ENCODE peak calls at places on chromosomes 13 and 19, in five cellular contexts. One of them, this sample, is unnamed.

GRCh38 chr19:2488942-2489731 is 13.2 kb downstream of the GADD45B start:
- DNase-seq in CD8-positive, alpha-beta memory T cell: no peak
- DNase-seq in breast epithelium: no peak
- DNase-seq in CD8-positive, alpha-beta T cell: no peak
- DNase-seq in pancreas: no peak
- DNase-seq in this sample: no peak

GRCh38 chr13:80339841-80340642 is 884 bp downstream of the SPRY2 start:
- DNase-seq in breast epithelium: peak
- DNase-seq in CD8-positive, alpha-beta memory T cell: no peak
- DNase-seq in CD8-positive, alpha-beta T cell: peak
- DNase-seq in pancreas: peak
- DNase-seq in this sample: peak

GRCh38 chr19:12034610-12035009 is 869 bp downstream of the ZNF433 start:
- DNase-seq in breast epithelium: no peak
- DNase-seq in CD8-positive, alpha-beta memory T cell: no peak
- DNase-seq in CD8-positive, alpha-beta T cell: no peak
- DNase-seq in pancreas: no peak
- DNase-seq in this sample: no peak

GRCh38 chr19:7830272-7830771 is 304 bp downstream of the EVI5L start:
- DNase-seq in CD8-positive, alpha-beta T cell: no peak
- DNase-seq in breast epithelium: no peak
- DNase-seq in pancreas: peak
- DNase-seq in CD8-positive, alpha-beta memory T cell: no peak
- DNase-seq in this sample: no peak

GRCh38 chr19:3466630-3467029 is 13.7 kb downstream of the SMIM24 start:
- DNase-seq in CD8-positive, alpha-beta T cell: no peak
- DNase-seq in CD8-positive, alpha-beta memory T cell: no peak
- DNase-seq in pancreas: no peak
- DNase-seq in breast epithelium: peak
- DNase-seq in this sample: no peak

GRCh38 chr13:91133941-91134772 is 213.3 kb upstream of the MIR17HG start:
- DNase-seq in breast epithelium: peak
- DNase-seq in pancreas: peak
- DNase-seq in CD8-positive, alpha-beta memory T cell: no peak
- DNase-seq in CD8-positive, alpha-beta T cell: peak
- DNase-seq in this sample: peak

GRCh38 chr19:35577918-35578317 is 8.1 kb upstream of the PMIS2 start:
- DNase-seq in CD8-positive, alpha-beta memory T cell: no peak
- DNase-seq in CD8-positive, alpha-beta T cell: no peak
- DNase-seq in pancreas: no peak
- DNase-seq in breast epithelium: no peak
- DNase-seq in this sample: no peak

GRCh38 chr13:97359181-97360057 is 74.5 kb upstream of the RAP2A start:
- DNase-seq in CD8-positive, alpha-beta memory T cell: peak
- DNase-seq in CD8-positive, alpha-beta T cell: peak
- DNase-seq in breast epithelium: peak
- DNase-seq in pancreas: no peak
- DNase-seq in this sample: peak

GRCh38 chr13:21501709-21502108 is 42.6 kb upstream of the ZDHHC20 start:
- DNase-seq in CD8-positive, alpha-beta T cell: no peak
- DNase-seq in pancreas: no peak
- DNase-seq in CD8-positive, alpha-beta memory T cell: no peak
- DNase-seq in breast epithelium: no peak
- DNase-seq in this sample: no peak

GRCh38 chr19:11130824-11131455 is 24.6 kb downstream of the SPC24 start:
- DNase-seq in CD8-positive, alpha-beta T cell: peak
- DNase-seq in pancreas: peak
- DNase-seq in CD8-positive, alpha-beta memory T cell: peak
- DNase-seq in breast epithelium: peak
- DNase-seq in this sample: peak

GRCh38 chr19:34041922-34042521 is 130.3 kb upstream of the LSM14A start:
- DNase-seq in breast epithelium: no peak
- DNase-seq in CD8-positive, alpha-beta memory T cell: peak
- DNase-seq in pancreas: peak
- DNase-seq in CD8-positive, alpha-beta T cell: peak
- DNase-seq in this sample: peak

GRCh38 chr19:20558571-20558970 is 7.0 kb downstream of the ZNF737 start:
- DNase-seq in pancreas: no peak
- DNase-seq in breast epithelium: no peak
- DNase-seq in CD8-positive, alpha-beta memory T cell: no peak
- DNase-seq in CD8-positive, alpha-beta T cell: no peak
- DNase-seq in this sample: no peak

GRCh38 chr19:52897149-52897935 is at the start of gene ZNF320:
- DNase-seq in CD8-positive, alpha-beta memory T cell: peak
- DNase-seq in pancreas: peak
- DNase-seq in CD8-positive, alpha-beta T cell: peak
- DNase-seq in breast epithelium: peak
- DNase-seq in this sample: peak

GRCh38 chr13:24141333-24141910 is 19.1 kb upstream of the SPATA13 start:
- DNase-seq in CD8-positive, alpha-beta memory T cell: no peak
- DNase-seq in breast epithelium: no peak
- DNase-seq in CD8-positive, alpha-beta T cell: no peak
- DNase-seq in pancreas: no peak
- DNase-seq in this sample: no peak

GRCh38 chr19:3053780-3054179 is 8.5 kb downstream of the TLE5 start:
- DNase-seq in breast epithelium: no peak
- DNase-seq in CD8-positive, alpha-beta memory T cell: no peak
- DNase-seq in pancreas: no peak
- DNase-seq in CD8-positive, alpha-beta T cell: no peak
- DNase-seq in this sample: no peak

GRCh38 chr13:43573361-43573740 is 213.4 kb downstream of the ENOX1 start:
- DNase-seq in breast epithelium: no peak
- DNase-seq in CD8-positive, alpha-beta T cell: no peak
- DNase-seq in CD8-positive, alpha-beta memory T cell: no peak
- DNase-seq in pancreas: no peak
- DNase-seq in this sample: peak

GRCh38 chr13:74867460-74867859 is 614.5 kb downstream of the TBC1D4 start:
- DNase-seq in breast epithelium: no peak
- DNase-seq in CD8-positive, alpha-beta T cell: no peak
- DNase-seq in pancreas: no peak
- DNase-seq in CD8-positive, alpha-beta memory T cell: no peak
- DNase-seq in this sample: peak

GRCh38 chr13:28423010-28423409 is 71.9 kb downstream of the FLT1 start:
- DNase-seq in CD8-positive, alpha-beta T cell: peak
- DNase-seq in CD8-positive, alpha-beta memory T cell: no peak
- DNase-seq in pancreas: peak
- DNase-seq in breast epithelium: no peak
- DNase-seq in this sample: no peak

GRCh38 chr13:41547253-41548000 is 90.1 kb downstream of the RGCC start:
- DNase-seq in CD8-positive, alpha-beta memory T cell: no peak
- DNase-seq in pancreas: no peak
- DNase-seq in breast epithelium: no peak
- DNase-seq in CD8-positive, alpha-beta T cell: no peak
- DNase-seq in this sample: no peak

GRCh38 chr19:3808420-3809143 is 22.4 kb upstream of the MATK start:
- DNase-seq in CD8-positive, alpha-beta T cell: no peak
- DNase-seq in pancreas: no peak
- DNase-seq in CD8-positive, alpha-beta memory T cell: no peak
- DNase-seq in breast epithelium: no peak
- DNase-seq in this sample: no peak

GRCh38 chr19:45016388-45017314 is 15.4 kb downstream of the RELB start:
- DNase-seq in breast epithelium: peak
- DNase-seq in CD8-positive, alpha-beta T cell: peak
- DNase-seq in CD8-positive, alpha-beta memory T cell: peak
- DNase-seq in pancreas: peak
- DNase-seq in this sample: peak

GRCh38 chr19:41325947-41326706 is 16.2 kb downstream of the CCDC97 start:
- DNase-seq in breast epithelium: no peak
- DNase-seq in CD8-positive, alpha-beta T cell: no peak
- DNase-seq in CD8-positive, alpha-beta memory T cell: no peak
- DNase-seq in pancreas: no peak
- DNase-seq in this sample: peak

GRCh38 chr13:93476175-93476574 is 249.6 kb downstream of the GPC6 start:
- DNase-seq in breast epithelium: no peak
- DNase-seq in CD8-positive, alpha-beta T cell: no peak
- DNase-seq in CD8-positive, alpha-beta memory T cell: no peak
- DNase-seq in pancreas: no peak
- DNase-seq in this sample: peak

GRCh38 chr13:110265682-110266430 is 41.1 kb downstream of the COL4A1 start:
- DNase-seq in pancreas: no peak
- DNase-seq in breast epithelium: peak
- DNase-seq in CD8-positive, alpha-beta T cell: no peak
- DNase-seq in CD8-positive, alpha-beta memory T cell: no peak
- DNase-seq in this sample: no peak

GRCh38 chr13:20798027-20798426 is 24.3 kb upstream of the EEF1AKMT1 start:
- DNase-seq in CD8-positive, alpha-beta T cell: no peak
- DNase-seq in CD8-positive, alpha-beta memory T cell: no peak
- DNase-seq in breast epithelium: no peak
- DNase-seq in pancreas: no peak
- DNase-seq in this sample: no peak

GRCh38 chr19:19043481-19043880 is 10.1 kb downstream of the ARMC6 start:
- DNase-seq in CD8-positive, alpha-beta memory T cell: no peak
- DNase-seq in pancreas: no peak
- DNase-seq in breast epithelium: no peak
- DNase-seq in CD8-positive, alpha-beta T cell: no peak
- DNase-seq in this sample: no peak
- H3K27ac ChIP-seq in CD8-positive, alpha-beta memory T cell: no peak
- H3K27ac ChIP-seq in pancreas: no peak
- H3K27ac ChIP-seq in breast epithelium: no peak
- H3K27ac ChIP-seq in CD8-positive, alpha-beta T cell: no peak
- H3K27ac ChIP-seq in this sample: no peak

DNA sequence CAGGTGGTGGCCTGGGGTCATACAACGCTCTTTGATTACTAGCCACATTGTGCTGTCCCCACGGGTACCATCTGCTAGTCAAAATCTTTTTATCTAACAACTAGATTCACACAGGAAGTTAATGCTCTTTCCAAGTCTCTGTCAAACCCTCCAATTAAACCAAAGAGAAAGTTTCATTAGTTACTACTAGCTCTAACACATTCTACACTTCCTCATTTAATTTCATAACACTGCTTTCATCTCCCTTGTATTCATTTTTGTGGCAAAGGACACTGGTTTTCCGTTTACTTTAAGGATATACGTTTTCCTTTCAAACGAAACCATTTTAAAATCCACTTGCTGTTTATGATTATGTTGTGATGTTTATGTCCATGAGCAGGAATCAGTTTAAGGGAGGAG is 5.3 kb downstream of the DYRK1B start:
- DNase-seq in breast epithelium: no peak
- DNase-seq in CD8-positive, alpha-beta memory T cell: no peak
- DNase-seq in CD8-positive, alpha-beta T cell: no peak
- DNase-seq in pancreas: no peak
- DNase-seq in this sample: no peak
- H3K27ac ChIP-seq in breast epithelium: no peak
- H3K27ac ChIP-seq in CD8-positive, alpha-beta memory T cell: no peak
- H3K27ac ChIP-seq in CD8-positive, alpha-beta T cell: no peak
- H3K27ac ChIP-seq in pancreas: no peak
- H3K27ac ChIP-seq in this sample: no peak

GRCh38 chr13:67314405-67314804 is 84.3 kb upstream of the PCDH9 start:
- DNase-seq in pancreas: no peak
- DNase-seq in CD8-positive, alpha-beta memory T cell: no peak
- DNase-seq in breast epithelium: no peak
- DNase-seq in CD8-positive, alpha-beta T cell: no peak
- DNase-seq in this sample: no peak

DNA sequence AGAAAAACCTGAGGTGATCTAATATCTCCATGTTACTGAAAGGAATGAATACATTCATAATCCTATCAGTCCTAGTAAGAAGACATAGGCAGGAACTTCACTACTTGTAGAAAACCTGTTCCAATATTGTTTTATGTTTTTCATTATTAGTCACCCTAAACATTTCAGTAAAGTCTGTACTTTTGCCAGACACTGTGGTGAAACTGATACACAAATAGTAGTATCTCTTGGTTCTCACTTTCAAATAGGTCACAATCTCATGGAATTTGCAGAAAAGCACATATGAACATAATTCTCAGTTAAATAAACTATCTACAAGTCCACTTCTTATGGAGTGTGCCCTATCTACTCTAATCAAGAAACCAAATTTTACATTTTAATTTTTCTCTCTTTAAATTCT is 88.3 kb upstream of the PCDH9 start:
- DNase-seq in CD8-positive, alpha-beta memory T cell: no peak
- DNase-seq in breast epithelium: no peak
- DNase-seq in pancreas: no peak
- DNase-seq in CD8-positive, alpha-beta T cell: no peak
- DNase-seq in this sample: no peak
- H3K27ac ChIP-seq in CD8-positive, alpha-beta memory T cell: no peak
- H3K27ac ChIP-seq in breast epithelium: no peak
- H3K27ac ChIP-seq in pancreas: no peak
- H3K27ac ChIP-seq in CD8-positive, alpha-beta T cell: no peak
- H3K27ac ChIP-seq in this sample: no peak

DNA sequence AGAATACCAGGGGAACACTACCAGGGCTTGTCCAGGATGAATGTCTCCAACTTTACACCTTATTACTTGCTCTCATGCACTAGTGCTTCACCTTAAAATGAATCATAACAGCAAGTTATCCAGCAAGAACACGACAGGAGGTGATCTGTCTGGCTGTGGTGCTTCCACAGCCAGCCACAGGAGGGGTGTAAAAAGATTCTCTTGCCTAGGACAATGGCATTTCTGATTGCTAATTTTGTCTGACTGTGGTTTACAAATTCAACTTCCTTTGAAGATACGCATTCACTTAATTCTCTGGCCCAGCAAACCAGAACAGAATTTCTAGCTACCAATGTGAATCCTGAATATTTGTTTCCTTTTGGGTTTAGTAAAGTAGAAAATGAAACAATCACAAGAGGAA is 23.1 kb upstream of the COG3 start:
- DNase-seq in pancreas: no peak
- DNase-seq in CD8-positive, alpha-beta memory T cell: no peak
- DNase-seq in breast epithelium: no peak
- DNase-seq in CD8-positive, alpha-beta T cell: no peak
- DNase-seq in this sample: peak
- H3K27ac ChIP-seq in pancreas: no peak
- H3K27ac ChIP-seq in CD8-positive, alpha-beta memory T cell: no peak
- H3K27ac ChIP-seq in breast epithelium: no peak
- H3K27ac ChIP-seq in CD8-positive, alpha-beta T cell: no peak
- H3K27ac ChIP-seq in this sample: no peak

DNA sequence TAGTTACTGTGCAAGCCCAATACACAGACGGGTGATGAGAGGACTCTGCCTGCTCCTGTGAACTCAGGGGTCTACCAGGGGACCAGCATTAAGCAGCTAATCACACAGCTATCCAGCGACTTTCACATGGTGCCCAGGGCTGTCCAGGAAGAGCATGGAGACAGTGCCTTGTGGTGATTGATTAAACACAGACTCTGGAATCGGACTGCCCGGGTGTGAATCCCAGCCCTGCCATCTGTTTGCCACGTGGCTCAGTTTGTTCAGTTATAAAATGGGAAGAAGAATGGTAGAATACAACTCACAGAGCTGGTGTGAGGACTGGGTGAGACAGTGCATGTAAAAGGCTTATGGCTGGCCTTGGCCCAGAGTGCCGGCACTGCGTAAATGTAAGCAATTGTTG is 42.1 kb upstream of the NPAS1 start:
- DNase-seq in breast epithelium: no peak
- DNase-seq in pancreas: no peak
- DNase-seq in CD8-positive, alpha-beta memory T cell: no peak
- DNase-seq in CD8-positive, alpha-beta T cell: no peak
- DNase-seq in this sample: no peak
- H3K27ac ChIP-seq in breast epithelium: peak
- H3K27ac ChIP-seq in pancreas: peak
- H3K27ac ChIP-seq in CD8-positive, alpha-beta memory T cell: no peak
- H3K27ac ChIP-seq in CD8-positive, alpha-beta T cell: no peak
- H3K27ac ChIP-seq in this sample: peak